ENCODE peak calls at places on chromosomes 5 and 9, in four cellular contexts. D is osteoblast; J is CD4-positive, alpha-beta memory T cell; Z is GM23248. H is an unnamed sample.

GRCh38 chr9:16794871-16795639 is 75.4 kb downstream of the BNC2 start:
- DNase-seq in D (peak; percentile 66), J (no peak), Z (peak; percentile 93), H (peak; percentile 85)

GRCh38 chr5:21802869-21803490 is 1050.2 kb downstream of the CDH12 start:
- DNase-seq in D (no peak), J (no peak), Z (peak; percentile 64), H (no peak)

GRCh38 chr9:120879421-120879820 is 2.4 kb upstream of the PHF19 start:
- DNase-seq in D (no peak), J (no peak), Z (no peak), H (no peak)

GRCh38 chr5:89265511-89266169 is 382.7 kb upstream of the MEF2C start:
- DNase-seq in D (peak; percentile 9), J (no peak), Z (peak; percentile 87), H (no peak)

GRCh38 chr9:134366223-134367031 is 40.2 kb downstream of the RXRA start:
- DNase-seq in D (peak; percentile 100), J (no peak), Z (peak; percentile 97), H (peak; percentile 94)

GRCh38 chr5:9168791-9169611 is 376.9 kb downstream of the SEMA5A start:
- DNase-seq in D (no peak), J (no peak), Z (no peak), H (no peak)

GRCh38 chr5:60184599-60184998 is 291.1 kb upstream of the PDE4D start:
- DNase-seq in D (no peak), J (no peak), Z (no peak), H (no peak)

GRCh38 chr5:149731617-149732400 is 1.7 kb downstream of the PPARGC1B start:
- DNase-seq in D (peak; percentile 97), J (peak; percentile 85), Z (peak; percentile 82), H (peak; percentile 86)

GRCh38 chr9:19154135-19154612 is 26.9 kb upstream of the PLIN2 start:
- DNase-seq in D (no peak), J (no peak), Z (peak; percentile 85), H (peak; percentile 58)

GRCh38 chr9:84667571-84668203 is 1.8 kb upstream of the NTRK2 start:
- DNase-seq in D (peak; percentile 77), J (peak; percentile 13), Z (peak; percentile 56), H (no peak)

GRCh38 chr9:100409176-100409556 is 17.8 kb upstream of the MSANTD3 start:
- DNase-seq in D (no peak), J (no peak), Z (no peak), H (no peak)

GRCh38 chr9:100413839-100414420 is 13.0 kb upstream of the MSANTD3 start:
- DNase-seq in D (no peak), J (no peak), Z (no peak), H (no peak)

GRCh38 chr9:100406962-100407361 is 20.0 kb upstream of the MSANTD3 start:
- DNase-seq in D (no peak), J (no peak), Z (no peak), H (no peak)

GRCh38 chr9:100408541-100409175 is 18.3 kb upstream of the MSANTD3 start:
- DNase-seq in D (no peak), J (no peak), Z (no peak), H (no peak)

GRCh38 chr9:100411472-100412270 is 15.3 kb upstream of the MSANTD3 start:
- DNase-seq in D (peak; percentile 98), J (peak; percentile 88), Z (peak; percentile 97), H (peak; percentile 94)
- H3K4me3 ChIP-seq in D (peak overlapping the region; percentile 73), J (peak overlapping the region; percentile 59), Z (peak overlapping the region; percentile 75), H (peak overlapping the region; percentile 47)

GRCh38 chr5:31531543-31531887 is 378 bp downstream of the DROSHA start:
- DNase-seq in D (no peak), J (peak; percentile 44), Z (peak; percentile 71), H (peak; percentile 30)

GRCh38 chr5:31531888-31532710 is at the start of the genes C5orf22 and DROSHA:
- DNase-seq in D (peak; percentile 98), J (peak; percentile 93), Z (peak; percentile 98), H (peak; percentile 99)

GRCh38 chr5:31534527-31535046 is 2.5 kb downstream of the C5orf22 start:
- DNase-seq in D (no peak), J (no peak), Z (no peak), H (no peak)

GRCh38 chr5:31530541-31531265 is 1.2 kb downstream of the DROSHA start:
- DNase-seq in D (no peak), J (no peak), Z (peak; percentile 31), H (no peak)
- H3K36me3 ChIP-seq in D (peaks cover 52% of the 10 kb centered on the region), J (peaks cover 42% of the 10 kb centered on the region), Z (peaks cover 32% of the 10 kb centered on the region), H (peaks cover 51% of the 10 kb centered on the region)

GRCh38 chr5:40914835-40915234 is 5.5 kb downstream of the C7 start:
- DNase-seq in D (no peak), J (no peak), Z (peak; percentile 6), H (peak; percentile 7)

GRCh38 chr5:40909723-40910122 is 426 bp downstream of the C7 start:
- DNase-seq in D (no peak), J (no peak), Z (no peak), H (no peak)

GRCh38 chr5:40909233-40909632 is at the start of gene C7:
- DNase-seq in D (no peak), J (no peak), Z (no peak), H (no peak)

GRCh38 chr5:40915341-40915926 is 6.1 kb downstream of the C7 start:
- DNase-seq in D (no peak), J (no peak), Z (no peak), H (no peak)

DNA sequence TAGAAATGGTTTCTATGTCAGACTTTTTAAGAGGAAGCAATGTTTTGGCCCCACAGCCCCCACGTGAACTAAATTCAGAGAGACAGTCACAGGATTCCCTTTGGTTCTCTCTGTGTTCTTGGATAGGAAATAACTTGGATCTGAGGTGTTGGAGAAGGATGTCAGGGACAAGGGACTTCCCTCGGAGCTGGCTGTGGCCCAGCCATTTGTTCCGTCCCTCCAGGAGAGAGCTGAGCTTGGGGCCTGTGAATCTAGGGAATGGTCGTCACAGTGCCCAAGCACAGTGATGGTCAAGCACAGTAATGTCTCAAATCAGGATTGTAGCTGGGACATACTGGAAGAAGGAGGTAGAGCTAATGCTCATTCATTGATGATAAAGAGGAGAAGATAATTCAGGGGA is 2.0 kb downstream of the C7 start:
- DNase-seq in D (no peak), J (no peak), Z (no peak), H (no peak)
- H3K9me3 ChIP-seq in D (no peaks in the 10 kb centered on the region), J (no peaks in the 10 kb centered on the region), Z (no peaks in the 10 kb centered on the region), H (no peaks in the 10 kb centered on the region)

GRCh38 chr9:126618590-126619335 is 5.0 kb downstream of the LMX1B start:
- DNase-seq in D (peak; percentile 81), J (no peak), Z (no peak), H (no peak)
- H3K4me3 ChIP-seq in D (no peak overlapping the region), J (no peak overlapping the region), Z (no peak overlapping the region), H (no peak overlapping the region)

GRCh38 chr9:76390656-76391055 is 3.6 kb downstream of the RFK start:
- DNase-seq in D (no peak), J (no peak), Z (no peak), H (no peak)
- H3K36me3 ChIP-seq in D (peaks cover 10% of the 10 kb centered on the region), J (peaks cover 9% of the 10 kb centered on the region), Z (no peaks in the 10 kb centered on the region), H (peaks cover 18% of the 10 kb centered on the region)

GRCh38 chr5:166088389-166089039 is 2202.9 kb upstream of the WWC1 start:
- DNase-seq in D (no peak), J (no peak), Z (no peak), H (no peak)
- H3K9me3 ChIP-seq in D (peaks cover 2% of the 10 kb centered on the region), J (peaks cover 3% of the 10 kb centered on the region), Z (no peaks in the 10 kb centered on the region), H (no peaks in the 10 kb centered on the region)

GRCh38 chr5:124743534-124744169 is 2.8 kb downstream of the ZNF608 start:
- DNase-seq in D (no peak), J (no peak), Z (peak; percentile 17), H (no peak)

GRCh38 chr5:124742521-124742920 is 3.9 kb downstream of the ZNF608 start:
- DNase-seq in D (no peak), J (no peak), Z (no peak), H (no peak)

GRCh38 chr5:124745367-124746251 is 830 bp downstream of the ZNF608 start:
- DNase-seq in D (no peak), J (no peak), Z (peak; percentile 62), H (peak; percentile 44)

GRCh38 chr5:124742983-124743533 is 3.4 kb downstream of the ZNF608 start:
- DNase-seq in D (peak; percentile 64), J (no peak), Z (peak; percentile 85), H (peak; percentile 86)

GRCh38 chr5:124744170-124744911 is 2.1 kb downstream of the ZNF608 start:
- DNase-seq in D (no peak), J (no peak), Z (peak; percentile 49), H (peak; percentile 77)
- H3K4me3 ChIP-seq in D (peak overlapping the region; percentile 74), J (no peak overlapping the region), Z (peak overlapping the region; percentile 94), H (peak overlapping the region; percentile 62)

GRCh38 chr9:68523367-68523936 is 17.2 kb downstream of the TMEM252 start:
- DNase-seq in D (no peak), J (no peak), Z (no peak), H (no peak)
- H3K36me3 ChIP-seq in D (no peaks in the 10 kb centered on the region), J (no peaks in the 10 kb centered on the region), Z (no peaks in the 10 kb centered on the region), H (no peaks in the 10 kb centered on the region)

DNA sequence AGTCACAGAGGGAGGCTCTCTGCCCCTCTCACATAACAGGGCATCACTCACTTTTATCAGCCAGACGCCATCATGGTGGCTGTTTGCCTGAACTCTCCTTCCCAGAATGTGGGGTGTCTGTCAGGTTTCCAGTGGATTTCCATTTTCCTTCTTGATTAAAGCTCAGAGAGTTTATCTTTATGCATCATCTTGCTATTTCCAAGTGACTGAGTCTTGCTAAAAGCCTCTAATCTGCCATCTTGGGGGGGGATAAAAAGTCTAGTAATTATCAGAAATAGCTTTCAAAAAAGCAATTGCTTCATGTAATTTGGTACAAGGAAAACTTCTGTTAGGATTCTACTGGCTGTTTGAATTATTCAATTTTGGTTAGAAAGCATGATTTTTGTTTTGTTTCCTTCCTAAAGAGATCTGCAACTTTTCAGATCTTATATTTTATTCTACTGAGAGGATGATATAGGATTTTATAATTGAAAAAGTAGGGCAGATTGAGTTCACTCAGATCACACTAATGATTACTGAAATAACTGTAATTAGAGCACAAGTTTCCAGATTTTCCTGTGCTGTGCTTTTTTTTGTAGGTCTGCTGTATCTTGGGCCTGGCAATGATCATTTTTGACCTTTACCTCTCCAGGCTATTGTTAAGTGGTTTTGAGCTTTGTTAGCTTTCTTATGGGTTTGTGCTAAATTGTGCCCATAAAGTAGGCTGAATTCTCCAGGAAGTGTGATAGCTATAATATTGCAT is 661.5 kb downstream of the TLE4 start:
- DNase-seq in D (no peak), J (no peak), Z (no peak), H (no peak)
- H3K9me3 ChIP-seq in D (no peaks in the 10 kb centered on the region), J (no peaks in the 10 kb centered on the region), Z (peaks cover 2% of the 10 kb centered on the region), H (no peaks in the 10 kb centered on the region)

DNA sequence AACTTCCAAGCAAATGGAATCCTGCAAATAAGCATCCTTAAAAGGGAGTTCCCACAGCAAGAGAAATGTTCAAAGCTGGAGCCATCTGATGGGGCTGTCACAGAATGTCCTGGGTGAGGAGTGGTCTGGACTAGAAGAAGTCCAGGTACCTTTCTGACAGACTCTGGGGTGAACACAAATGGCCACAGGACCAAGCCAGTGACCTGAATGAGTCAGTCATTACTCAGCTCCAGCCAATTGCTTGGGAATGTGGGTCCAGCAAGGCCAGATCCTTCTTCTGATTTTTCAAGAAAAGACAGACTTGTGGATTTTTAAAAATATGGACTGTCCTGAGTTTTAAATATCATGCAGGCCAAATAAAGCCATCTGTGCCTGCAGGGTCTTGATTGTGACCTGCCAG is 30.1 kb downstream of the GALNT10 start:
- DNase-seq in D (no peak), J (no peak), Z (peak; percentile 89), H (peak; percentile 71)
- H3K4me3 ChIP-seq in D (no peak overlapping the region), J (no peak overlapping the region), Z (no peak overlapping the region), H (no peak overlapping the region)